ENCODE peak calls at places on chromosomes 16 and 17, in ten cellular contexts. X, L, V, U, G, B, O, E, W and F are unnamed samples. For H3K4me1, the result is how much of the 10 kb centered on the place peaks cover.

GRCh38 chr16:81608515-81609209 is 164.1 kb downstream of the CMIP start:
- DNase-seq in X (peak), L (peak), V (no peak), U (no peak), G (peak), B (no peak), O (peak), E (no peak), W (peak), F (no peak)

GRCh38 chr17:62995377-62995885 is 29.4 kb downstream of the TANC2 start:
- DNase-seq in X (peak), L (peak), V (no peak), U (no peak), G (no peak), B (peak), O (no peak), E (no peak), W (no peak), F (peak)

GRCh38 chr17:12180644-12181261 is 160.1 kb downstream of the MAP2K4 start:
- DNase-seq in X (peak), L (peak), V (peak), U (no peak), G (no peak), B (peak), O (no peak), E (peak), W (no peak), F (no peak)

GRCh38 chr17:30550512-30551273 is 73.5 kb downstream of the GOSR1 start:
- DNase-seq in X (peak), L (no peak), V (peak), U (no peak), G (no peak), B (no peak), O (no peak), E (no peak), W (peak), F (no peak)

GRCh38 chr16:87077750-87078127 is 239.5 kb downstream of the C16orf95 start:
- DNase-seq in X (no peak), L (no peak), V (no peak), U (no peak), G (no peak), B (no peak), O (no peak), E (no peak), W (no peak), F (no peak)

GRCh38 chr16:46787909-46788308 is 39.8 kb upstream of the MYLK3 start:
- DNase-seq in X (no peak), L (no peak), V (no peak), U (no peak), G (no peak), B (no peak), O (no peak), E (no peak), W (no peak), F (no peak)

GRCh38 chr16:28061702-28062101 is 1.8 kb downstream of the GSG1L start:
- DNase-seq in X (no peak), L (no peak), V (no peak), U (no peak), G (no peak), B (no peak), O (no peak), E (no peak), W (no peak), F (no peak)

GRCh38 chr16:5036228-5037156 is 2.8 kb upstream of the NAGPA start:
- DNase-seq in X (no peak), L (no peak), V (no peak), U (no peak), G (no peak), B (no peak), O (no peak), E (no peak), W (no peak), F (no peak)

GRCh38 chr16:89383095-89384003 is 107.0 kb downstream of the ANKRD11 start:
- DNase-seq in X (no peak), L (peak), V (peak), U (peak), G (no peak), B (peak), O (no peak), E (no peak), W (no peak), F (peak)

GRCh38 chr17:79706931-79707382 is 23.8 kb upstream of the ENPP7 start:
- DNase-seq in X (peak), L (peak), V (no peak), U (no peak), G (no peak), B (peak), O (no peak), E (peak), W (no peak), F (no peak)

GRCh38 chr16:83952940-83953795 is at the start of gene OSGIN1:
- DNase-seq in X (peak), L (peak), V (peak), U (peak), G (peak), B (peak), O (peak), E (peak), W (peak), F (peak)

GRCh38 chr16:15810411-15810810 is 46.4 kb downstream of the MYH11 start:
- DNase-seq in X (no peak), L (no peak), V (no peak), U (no peak), G (no peak), B (no peak), O (no peak), E (no peak), W (no peak), F (no peak)

DNA sequence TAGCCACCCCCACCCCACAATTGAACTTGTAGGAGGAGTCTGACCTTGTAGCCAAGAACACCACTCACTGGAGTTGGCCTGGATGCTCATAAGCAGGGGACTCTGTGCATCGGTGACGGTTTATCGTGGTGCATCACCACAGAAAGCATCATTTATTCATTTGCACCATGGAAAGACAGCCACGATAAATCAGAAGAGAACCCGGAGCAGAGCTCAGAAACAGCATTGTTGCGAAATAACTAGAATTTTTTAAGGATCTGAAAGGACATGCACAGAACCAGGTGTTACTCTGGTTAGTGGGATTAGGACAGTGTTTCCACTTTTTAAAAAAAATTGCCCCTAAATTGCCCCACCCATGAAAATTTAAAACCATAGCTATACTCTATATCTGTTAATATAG is 44.4 kb upstream of the IRX6 start:
- DNase-seq in X (no peak), L (no peak), V (no peak), U (no peak), G (no peak), B (no peak), O (no peak), E (no peak), W (no peak), F (no peak)
- H3K4me3 ChIP-seq in X (no peak), L (no peak), V (no peak), U (no peak), G (no peak), B (no peak), O (no peak), E (no peak), W (no peak), F (no peak)

GRCh38 chr16:2008631-2009301 is 855 bp downstream of the ZNF598 start:
- DNase-seq in X (peak), L (no peak), V (no peak), U (peak), G (no peak), B (no peak), O (no peak), E (no peak), W (no peak), F (no peak)
- H3K4me1 ChIP-seq in X (under half), L (under half), V (under half), U (half or more), G (half or more), B (half or more), O (half or more), E (under half), W (under half), F (half or more)

DNA sequence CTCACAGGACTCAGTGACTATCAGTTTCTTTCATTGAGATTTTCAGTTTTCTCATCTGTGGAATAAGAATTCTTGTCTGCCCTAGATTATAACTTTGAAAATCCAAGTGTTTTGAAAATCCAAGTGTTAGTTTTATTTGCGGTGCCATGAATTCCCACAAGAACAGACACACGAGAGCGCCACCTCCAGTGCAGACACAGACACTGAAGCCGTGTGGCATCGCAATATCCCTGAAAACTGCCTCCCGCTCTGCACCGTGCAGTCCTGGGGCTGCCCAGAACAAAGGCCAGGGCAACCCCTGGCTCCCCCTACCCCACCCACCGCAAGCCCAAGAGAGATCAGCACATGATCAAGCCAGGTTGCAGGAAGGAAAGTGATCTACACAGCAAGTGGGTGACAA is 229.5 kb upstream of the ASIC2 start:
- DNase-seq in X (no peak), L (peak), V (no peak), U (no peak), G (no peak), B (no peak), O (no peak), E (no peak), W (no peak), F (no peak)
- TF ChIP-seq CTCF in X (peak), L (peak), V (no peak), U (no peak), G (no peak), B (no peak), O (no peak), E (no peak), W (no peak), F (no peak)

DNA sequence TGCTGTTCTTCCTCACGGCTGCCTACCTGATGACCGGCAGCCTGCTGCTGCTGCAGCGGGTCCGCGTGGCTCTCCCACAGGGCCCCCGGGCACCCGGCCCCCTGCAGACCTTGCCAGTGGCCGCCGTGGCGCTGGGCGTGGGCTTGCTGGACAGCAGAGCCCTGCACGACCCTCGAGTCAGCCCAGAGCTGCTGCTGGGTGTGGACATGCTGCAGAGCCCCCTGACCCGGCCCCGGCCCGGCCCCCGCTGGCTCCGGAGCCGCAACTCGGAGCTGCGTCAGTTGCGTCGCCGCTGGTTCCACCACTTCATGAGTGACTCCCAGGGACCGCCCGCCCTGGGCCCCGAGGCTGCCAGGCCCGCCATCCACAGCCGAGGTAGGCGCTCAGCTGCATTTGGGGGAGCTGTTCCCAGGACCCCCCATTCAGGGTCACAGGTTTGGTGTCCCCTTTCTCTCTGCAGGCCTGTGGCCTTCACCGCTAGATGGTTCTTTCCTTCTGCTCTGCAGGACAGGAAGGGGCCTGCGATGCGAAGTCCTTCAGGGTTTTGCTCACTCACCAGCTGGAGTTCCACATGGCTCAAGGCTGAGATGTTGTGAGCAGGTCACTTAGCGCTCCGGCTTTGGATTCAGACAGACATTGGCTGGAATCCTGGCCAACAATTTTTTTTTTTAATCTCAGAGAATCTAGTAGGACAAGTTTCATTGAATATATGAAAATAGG is 10.7 kb downstream of the WSCD1 start:
- DNase-seq in X (no peak), L (no peak), V (no peak), U (no peak), G (no peak), B (no peak), O (no peak), E (no peak), W (no peak), F (no peak)
- H3K4me3 ChIP-seq in X (no peak), L (no peak), V (no peak), U (no peak), G (no peak), B (no peak), O (no peak), E (no peak), W (no peak), F (no peak)